ENCODE peak calls at places on chromosomes 12 and 14, in seven cellular contexts. F is left lung, J is suprapubic skin, K is upper lobe of right lung, D is heart right ventricle, A is Panc1, I is IMR-90. L is an unnamed sample. For H3K9me3, the result is how much of the 10 kb centered on the place peaks cover.

GRCh38 chr14:50954811-50955372 is 10.6 kb upstream of the PYGL start:
- DNase-seq in I (peak), K (no peak), J (no peak), F (no peak), A (peak), D (no peak), L (no peak)

GRCh38 chr14:28001002-28001401 is 765.6 kb upstream of the FOXG1 start:
- DNase-seq in I (no peak), A (no peak), D (no peak), J (no peak), K (no peak), F (no peak), L (no peak)

GRCh38 chr12:1517734-1518485 is 76.5 kb downstream of the FBXL14 start:
- DNase-seq in I (no peak), D (no peak), J (no peak), F (no peak), K (peak), A (no peak), L (peak)

GRCh38 chr14:29584992-29585391 is 342.7 kb downstream of the PRKD1 start:
- DNase-seq in K (peak), A (no peak), F (peak), D (peak), J (no peak), I (peak), L (no peak)

GRCh38 chr14:83594874-83595273 is 1935.1 kb upstream of the FLRT2 start:
- DNase-seq in D (no peak), I (no peak), K (no peak), F (no peak), A (no peak), J (no peak), L (no peak)

GRCh38 chr12:2679816-2680675 is 114.7 kb upstream of the FKBP4 start:
- DNase-seq in F (no peak), A (no peak), J (no peak), K (no peak), D (no peak), I (no peak), L (no peak)

GRCh38 chr12:10749700-10750384 is 26.7 kb upstream of the YBX3 start:
- DNase-seq in A (peak), D (peak), J (peak), I (peak), K (no peak), F (peak), L (no peak)

GRCh38 chr12:5689773-5690172 is 255.3 kb downstream of the ANO2 start:
- DNase-seq in A (no peak), K (no peak), F (no peak), D (no peak), J (no peak), I (no peak), L (no peak)

GRCh38 chr12:69900720-69901131 is 75.7 kb downstream of the MYRFL start:
- DNase-seq in D (peak), I (peak), A (no peak), K (no peak), J (no peak), F (peak), L (no peak)

GRCh38 chr14:80658733-80659132 is 282.8 kb downstream of the CEP128 start:
- DNase-seq in D (no peak), I (no peak), J (no peak), F (no peak), A (no peak), K (no peak), L (no peak)

GRCh38 chr12:6849427-6849826 is 1.7 kb downstream of the CDCA3 start:
- DNase-seq in F (no peak), I (no peak), D (no peak), A (no peak), K (no peak), J (no peak), L (no peak)

GRCh38 chr12:182381-182883 is 31.5 kb downstream of the SLC6A12 start:
- DNase-seq in J (no peak), F (no peak), D (peak), I (peak), A (peak), K (no peak), L (no peak)

GRCh38 chr12:92556141-92556540 is 146.6 kb upstream of the PLEKHG7 start:
- DNase-seq in D (no peak), K (no peak), A (no peak), F (no peak), J (no peak), I (no peak), L (no peak)

GRCh38 chr14:29926701-29927595 is 699 bp downstream of the PRKD1 start:
- DNase-seq in J (peak), D (peak), K (peak), F (peak), I (peak), A (no peak), L (peak)

GRCh38 chr14:54175298-54175942 is 218.8 kb upstream of the BMP4 start:
- DNase-seq in J (no peak), A (peak), D (peak), K (no peak), I (peak), F (no peak), L (no peak)

GRCh38 chr14:104442611-104443390 is 136.8 kb upstream of the C14orf180 start:
- DNase-seq in F (no peak), A (no peak), K (peak), I (no peak), D (no peak), J (peak), L (no peak)

GRCh38 chr14:38837333-38838048 is 265.5 kb downstream of the SEC23A start:
- DNase-seq in D (no peak), A (no peak), I (no peak), J (no peak), F (no peak), K (no peak), L (peak)

GRCh38 chr12:18443768-18444437 is 182.6 kb downstream of the PIK3C2G start:
- DNase-seq in J (no peak), I (peak), A (no peak), D (no peak), F (no peak), K (no peak), L (no peak)

GRCh38 chr12:51368640-51369517 is 22.3 kb downstream of the GALNT6 start:
- DNase-seq in D (peak), I (peak), F (peak), J (peak), K (peak), A (no peak), L (no peak)

GRCh38 chr12:42284157-42284556 is 41.7 kb downstream of the ZCRB1 start:
- DNase-seq in D (no peak), I (no peak), F (no peak), J (no peak), K (no peak), A (no peak), L (no peak)

GRCh38 chr14:29868000-29868399 is 59.6 kb downstream of the PRKD1 start:
- DNase-seq in I (peak), F (no peak), A (no peak), D (no peak), K (no peak), J (no peak), L (no peak)

GRCh38 chr14:98192946-98193345 is 1079.1 kb downstream of the BCL11B start:
- DNase-seq in A (no peak), D (no peak), F (no peak), J (no peak), I (no peak), K (no peak), L (no peak)

GRCh38 chr12:14756331-14757143 is 46.7 kb downstream of the WBP11 start:
- DNase-seq in D (no peak), I (no peak), J (no peak), A (no peak), K (no peak), F (no peak), L (no peak)

GRCh38 chr12:53974084-53975018 is at the start of gene HOTAIR:
- DNase-seq in J (no peak), A (no peak), F (no peak), D (no peak), K (no peak), I (no peak), L (no peak)

GRCh38 chr12:38155526-38156496 is 160.8 kb upstream of the ALG10B start:
- DNase-seq in A (no peak), J (no peak), K (peak), F (no peak), D (no peak), I (no peak), L (peak)
- H3K9me3 ChIP-seq in A (under half), J (under half), K (under half), F (under half), D (under half), I (half or more), L (under half)

GRCh38 chr12:11962795-11963347 is 107.9 kb upstream of the BCL2L14 start:
- DNase-seq in F (no peak), D (no peak), I (no peak), K (no peak), A (no peak), J (no peak), L (no peak)

GRCh38 chr12:11959117-11959823 is 111.5 kb upstream of the BCL2L14 start:
- DNase-seq in A (no peak), D (no peak), K (no peak), I (peak), F (no peak), J (no peak), L (no peak)

GRCh38 chr12:11961686-11962085 is 109.1 kb upstream of the BCL2L14 start:
- DNase-seq in A (no peak), J (no peak), I (no peak), F (no peak), K (no peak), D (no peak), L (no peak)

GRCh38 chr12:11954181-11954580 is 116.6 kb upstream of the BCL2L14 start:
- DNase-seq in F (no peak), A (no peak), D (no peak), K (no peak), J (no peak), I (no peak), L (no peak)

GRCh38 chr12:11958216-11959091 is 112.3 kb upstream of the BCL2L14 start:
- DNase-seq in F (no peak), D (no peak), I (peak), K (no peak), J (no peak), A (no peak), L (no peak)
- TF ChIP-seq CTCF in F (no peak), D (no peak), I (peak), K (no peak), J (no peak), A (no peak), L (no peak)

GRCh38 chr12:17148706-17149105 is 542.7 kb upstream of the LMO3 start:
- DNase-seq in K (peak), J (no peak), F (no peak), A (no peak), I (no peak), D (no peak), L (no peak)

GRCh38 chr12:17151917-17152316 is 546.0 kb upstream of the LMO3 start:
- DNase-seq in D (no peak), J (no peak), A (no peak), I (no peak), K (no peak), F (no peak), L (no peak)
- H3K9me3 ChIP-seq in D (under half), J (under half), A (under half), I (under half), K (under half), F (under half), L (under half)

DNA sequence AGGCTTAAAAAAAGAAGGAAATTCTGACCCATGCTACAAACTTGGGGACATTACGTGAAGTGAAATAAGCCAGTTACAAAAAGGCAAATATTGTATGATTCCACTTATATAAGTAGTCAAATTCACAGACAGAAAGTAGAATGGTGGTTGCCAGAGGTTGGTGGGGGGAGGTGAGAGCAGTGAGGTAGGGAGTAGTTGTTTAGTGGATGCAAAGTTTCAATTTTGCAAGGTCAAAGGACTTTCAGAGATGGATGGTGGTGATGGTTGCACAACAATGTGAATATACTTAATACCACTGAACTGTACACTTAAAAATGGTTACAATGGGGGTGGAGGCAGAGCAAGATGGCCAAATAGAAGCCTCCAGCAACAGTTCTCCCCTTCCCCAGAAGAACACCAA is 86.2 kb upstream of the PLXNC1 start:
- DNase-seq in J (no peak), A (no peak), K (no peak), I (no peak), D (no peak), F (no peak), L (no peak)
- TF ChIP-seq CTCF in J (no peak), A (no peak), K (no peak), I (no peak), D (no peak), F (no peak), L (no peak)

GRCh38 chr12:90987520-90987919 is 17.3 kb downstream of the EPYC start:
- DNase-seq in D (no peak), I (no peak), F (no peak), A (no peak), J (no peak), K (no peak), L (no peak)
- H3K9me3 ChIP-seq in D (under half), I (under half), F (under half), A (under half), J (under half), K (under half), L (under half)

GRCh38 chr14:69299286-69300035 is 39.5 kb downstream of the GALNT16 start:
- DNase-seq in K (peak), F (no peak), D (no peak), I (no peak), A (no peak), J (no peak), L (peak)
- TF ChIP-seq CTCF in K (no peak), F (no peak), D (no peak), I (peak), A (no peak), J (no peak), L (peak)

GRCh38 chr12:34205401-34205800 is 183.1 kb downstream of the ALG10 start:
- DNase-seq in K (no peak), D (no peak), F (no peak), A (no peak), J (no peak), I (no peak), L (no peak)

GRCh38 chr12:34204830-34205285 is 182.6 kb downstream of the ALG10 start:
- DNase-seq in F (no peak), K (no peak), I (no peak), J (no peak), D (no peak), A (no peak), L (no peak)

GRCh38 chr12:34207858-34208257 is 185.6 kb downstream of the ALG10 start:
- DNase-seq in F (no peak), A (no peak), I (no peak), D (no peak), K (no peak), J (no peak), L (no peak)

GRCh38 chr12:34203866-34204620 is 181.7 kb downstream of the ALG10 start:
- DNase-seq in F (no peak), I (no peak), D (no peak), J (no peak), K (no peak), A (no peak), L (no peak)

GRCh38 chr12:34206061-34206785 is 183.9 kb downstream of the ALG10 start:
- DNase-seq in D (no peak), J (no peak), F (no peak), K (no peak), A (no peak), I (no peak), L (no peak)
- H3K9me3 ChIP-seq in D (under half), J (under half), F (under half), K (under half), A (under half), I (half or more), L (under half)